ENCODE peak calls at places on chromosomes 16 and 17, in six cellular contexts. B is A172; U is activated naive CD4-positive, alpha-beta T cell treated with anti-CD3 and anti-CD28 coated beads for 36 hours; Q is HCT116; Y is cardiac fibroblast; W is heart left ventricle. K is an unnamed sample.

GRCh38 chr16:30406911-30407793 is at the start of gene ZNF771:
- DNase-seq in B (peak), U (peak), Q (peak), Y (peak), W (peak), K (peak)

GRCh38 chr17:21676281-21677111 is 15.8 kb upstream of the KCNJ18 start:
- DNase-seq in B (no peak), U (no peak), Q (no peak), Y (no peak), W (no peak), K (no peak)

GRCh38 chr17:19369846-19370492 is 7.4 kb upstream of the B9D1 start:
- DNase-seq in B (peak), U (peak), Q (no peak), Y (no peak), W (no peak), K (no peak)

GRCh38 chr17:5694507-5694906 is 110.2 kb upstream of the NLRP1 start:
- DNase-seq in B (no peak), U (no peak), Q (no peak), Y (no peak), W (no peak), K (no peak)

GRCh38 chr16:87653234-87653633 is 50.9 kb downstream of the JPH3 start:
- DNase-seq in B (no peak), U (peak), Q (peak), Y (no peak), W (peak), K (no peak)

GRCh38 chr17:76005263-76006149 is 4.9 kb downstream of the CDK3 start:
- DNase-seq in B (peak), U (peak), Q (peak), Y (peak), W (peak), K (peak)

GRCh38 chr16:27344707-27345106 is 30.9 kb downstream of the IL4R start:
- DNase-seq in B (no peak), U (no peak), Q (no peak), Y (no peak), W (no peak), K (no peak)

GRCh38 chr17:49576121-49576905 is 642 bp downstream of the NXPH3 start:
- DNase-seq in B (no peak), U (no peak), Q (no peak), Y (peak), W (peak), K (no peak)

GRCh38 chr16:48197294-48197693 is 41.5 kb upstream of the ABCC12 start:
- DNase-seq in B (no peak), U (no peak), Q (no peak), Y (no peak), W (no peak), K (no peak)

GRCh38 chr16:76428858-76429257 is 151.7 kb downstream of the CNTNAP4 start:
- DNase-seq in B (no peak), U (no peak), Q (no peak), Y (peak), W (no peak), K (peak)

GRCh38 chr16:19417640-19418039 is at the start of gene TMC5:
- DNase-seq in B (no peak), U (no peak), Q (no peak), Y (no peak), W (no peak), K (no peak)

GRCh38 chr17:9217151-9218067 is 196.1 kb downstream of the NTN1 start:
- DNase-seq in B (peak), U (no peak), Q (no peak), Y (peak), W (no peak), K (peak)

GRCh38 chr17:77875881-77876509 is 82.5 kb upstream of the TNRC6C start:
- DNase-seq in B (peak), U (peak), Q (peak), Y (no peak), W (peak), K (peak)

GRCh38 chr17:79331492-79331891 is 256.9 kb downstream of the ENGASE start:
- DNase-seq in B (no peak), U (no peak), Q (no peak), Y (no peak), W (no peak), K (no peak)

GRCh38 chr17:30173649-30174048 is 57.0 kb downstream of the NSRP1 start:
- DNase-seq in B (no peak), U (peak), Q (no peak), Y (peak), W (no peak), K (no peak)

GRCh38 chr17:64133546-64134215 is 3.7 kb upstream of the ERN1 start:
- DNase-seq in B (peak), U (no peak), Q (peak), Y (peak), W (no peak), K (peak)

GRCh38 chr16:81855552-81856153 is 76.6 kb downstream of the PLCG2 start:
- DNase-seq in B (no peak), U (peak), Q (no peak), Y (no peak), W (no peak), K (no peak)

GRCh38 chr16:84234656-84235285 is 5.0 kb downstream of the KCNG4 start:
- DNase-seq in B (no peak), U (no peak), Q (no peak), Y (peak), W (no peak), K (no peak)

GRCh38 chr16:49639739-49640388 is 216.0 kb downstream of the ZNF423 start:
- DNase-seq in B (no peak), U (no peak), Q (no peak), Y (peak), W (peak), K (no peak)

GRCh38 chr17:36675250-36675649 is 73.9 kb downstream of the MRM1 start:
- DNase-seq in B (no peak), U (peak), Q (no peak), Y (no peak), W (no peak), K (no peak)

GRCh38 chr17:35809855-35810461 is 674 bp downstream of the TAF15 start:
- DNase-seq in B (peak), U (peak), Q (no peak), Y (peak), W (no peak), K (no peak)

GRCh38 chr17:17532991-17533390 is 36.8 kb upstream of the RASD1 start:
- DNase-seq in B (no peak), U (no peak), Q (no peak), Y (no peak), W (no peak), K (no peak)

GRCh38 chr16:8848939-8849391 is 19.8 kb downstream of the CARHSP1 start:
- DNase-seq in B (peak), U (no peak), Q (no peak), Y (no peak), W (no peak), K (peak)

GRCh38 chr17:16106161-16106891 is 106.7 kb downstream of the TTC19 start:
- DNase-seq in B (peak), U (no peak), Q (no peak), Y (peak), W (no peak), K (no peak)

GRCh38 chr17:63086483-63087185 is 120.6 kb downstream of the TANC2 start:
- DNase-seq in B (no peak), U (no peak), Q (no peak), Y (no peak), W (no peak), K (no peak)

GRCh38 chr17:72556944-72557826 is 436.4 kb downstream of the SOX9 start:
- DNase-seq in B (peak), U (peak), Q (peak), Y (peak), W (no peak), K (peak)

GRCh38 chr16:24045641-24046040 is 209.9 kb downstream of the PRKCB start:
- DNase-seq in B (no peak), U (no peak), Q (no peak), Y (no peak), W (no peak), K (peak)

GRCh38 chr16:66493490-66494401 is 56.2 kb downstream of the TK2 start:
- DNase-seq in B (no peak), U (no peak), Q (no peak), Y (no peak), W (no peak), K (no peak)

GRCh38 chr16:1159973-1160772 is 7.3 kb downstream of the CACNA1H start:
- DNase-seq in B (no peak), U (no peak), Q (no peak), Y (no peak), W (no peak), K (no peak)

GRCh38 chr17:33234930-33235685 is 58.0 kb downstream of the ASIC2 start:
- DNase-seq in B (peak), U (peak), Q (no peak), Y (peak), W (peak), K (peak)

GRCh38 chr17:59238904-59239303 is 18.6 kb downstream of the GDPD1 start:
- DNase-seq in B (no peak), U (no peak), Q (no peak), Y (no peak), W (no peak), K (no peak)

GRCh38 chr17:6648181-6648580 is 3.2 kb downstream of the MED31 start:
- DNase-seq in B (peak), U (no peak), Q (no peak), Y (peak), W (no peak), K (no peak)

GRCh38 chr17:30939059-30939689 is 17.4 kb downstream of the ADAP2 start:
- DNase-seq in B (no peak), U (peak), Q (no peak), Y (no peak), W (no peak), K (no peak)

GRCh38 chr17:41962768-41963434 is 3.7 kb upstream of the CNP start:
- DNase-seq in B (peak), U (peak), Q (peak), Y (peak), W (peak), K (peak)

GRCh38 chr17:19647697-19648474 is 665 bp upstream of the ALDH3A2 start:
- DNase-seq in B (peak), U (peak), Q (peak), Y (peak), W (peak), K (peak)

GRCh38 chr16:66977341-66978113 is 10.9 kb upstream of the CES4A start:
- DNase-seq in B (peak), U (peak), Q (peak), Y (peak), W (peak), K (peak)

GRCh38 chr17:81323411-81323868 is 28.3 kb upstream of the SLC38A10 start:
- DNase-seq in B (no peak), U (no peak), Q (no peak), Y (no peak), W (no peak), K (no peak)

GRCh38 chr17:79305831-79306687 is 231.4 kb downstream of the ENGASE start:
- DNase-seq in B (no peak), U (no peak), Q (no peak), Y (no peak), W (no peak), K (no peak)

K was measured in MCF 10A.